ENCODE peak calls at places on chromosomes 16 and 17, in four cellular contexts. Z, S, F and Y are unnamed samples. For H3K4me1, the result is how much of the 10 kb centered on the place peaks cover.

GRCh38 chr16:11566398-11566797 is 20.3 kb downstream of the LITAF start:
- DNase-seq in Z (peak), S (no peak), F (no peak), Y (no peak)

GRCh38 chr16:4015991-4016325 is 100.3 kb downstream of the ADCY9 start:
- DNase-seq in Z (no peak), S (no peak), F (no peak), Y (no peak)

GRCh38 chr16:10729649-10730048 is 14.0 kb upstream of the NUBP1 start:
- DNase-seq in Z (no peak), S (no peak), F (no peak), Y (no peak)

GRCh38 chr16:31333686-31334649 is 21.0 kb upstream of the ITGAX start:
- DNase-seq in Z (no peak), S (no peak), F (no peak), Y (peak)

GRCh38 chr17:17880577-17881196 is 43.9 kb upstream of the SREBF1 start:
- DNase-seq in Z (no peak), S (no peak), F (no peak), Y (no peak)

GRCh38 chr17:27256225-27257030 is 37.5 kb upstream of the WSB1 start:
- DNase-seq in Z (no peak), S (no peak), F (no peak), Y (no peak)

GRCh38 chr17:16419074-16419928 is 3.9 kb downstream of the TRPV2 start:
- DNase-seq in Z (peak), S (no peak), F (no peak), Y (peak)

GRCh38 chr17:77376795-77377751 is 236.3 kb downstream of the SEC14L1 start:
- DNase-seq in Z (peak), S (no peak), F (no peak), Y (no peak)

GRCh38 chr16:11024333-11025053 is 80.1 kb downstream of the CLEC16A start:
- DNase-seq in Z (no peak), S (no peak), F (no peak), Y (no peak)

GRCh38 chr17:76240461-76241204 is at the start of gene RNF157:
- DNase-seq in Z (peak), S (peak), F (no peak), Y (peak)

GRCh38 chr17:16371742-16372141 is 9.1 kb upstream of the UBB start:
- DNase-seq in Z (no peak), S (peak), F (no peak), Y (no peak)

GRCh38 chr17:1548032-1548431 is 14.6 kb downstream of the PITPNA start:
- DNase-seq in Z (no peak), S (no peak), F (no peak), Y (no peak)

GRCh38 chr17:46785696-46786095 is 32.8 kb downstream of the WNT3 start:
- DNase-seq in Z (no peak), S (no peak), F (no peak), Y (peak)

GRCh38 chr17:9271989-9272388 is 250.7 kb downstream of the NTN1 start:
- DNase-seq in Z (no peak), S (no peak), F (no peak), Y (peak)

GRCh38 chr17:40779181-40779909 is 3.0 kb downstream of the KRT27 start:
- DNase-seq in Z (no peak), S (no peak), F (no peak), Y (peak)

GRCh38 chr16:66507731-66508239 is 42.1 kb downstream of the TK2 start:
- DNase-seq in Z (no peak), S (no peak), F (no peak), Y (no peak)

GRCh38 chr17:21002309-21003006 is 40.4 kb downstream of the USP22 start:
- DNase-seq in Z (no peak), S (no peak), F (no peak), Y (no peak)

GRCh38 chr16:57899771-57900661 is 70.9 kb downstream of the CNGB1 start:
- DNase-seq in Z (peak), S (peak), F (peak), Y (peak)

GRCh38 chr17:44827863-44828262 is 2.2 kb downstream of the GJC1 start:
- DNase-seq in Z (no peak), S (no peak), F (no peak), Y (no peak)

GRCh38 chr17:44830359-44831269 is 527 bp upstream of the GJC1 start:
- DNase-seq in Z (peak), S (no peak), F (no peak), Y (peak)

GRCh38 chr17:44829558-44830358 is at the start of gene GJC1:
- DNase-seq in Z (peak), S (peak), F (no peak), Y (peak)

GRCh38 chr17:44828919-44829557 is 1.0 kb downstream of the GJC1 start:
- DNase-seq in Z (peak), S (no peak), F (no peak), Y (peak)

GRCh38 chr17:44826123-44826790 is 3.8 kb downstream of the GJC1 start:
- DNase-seq in Z (no peak), S (no peak), F (no peak), Y (no peak)
- H3K4me1 ChIP-seq in Z (under half), S (under half), F (half or more), Y (under half)

GRCh38 chr17:57859601-57860413 is 10.0 kb upstream of the MRPS23 start:
- DNase-seq in Z (no peak), S (no peak), F (no peak), Y (no peak)
- TF ChIP-seq CTCF in Z (no peak), S (no peak), F (no peak), Y (no peak)

DNA sequence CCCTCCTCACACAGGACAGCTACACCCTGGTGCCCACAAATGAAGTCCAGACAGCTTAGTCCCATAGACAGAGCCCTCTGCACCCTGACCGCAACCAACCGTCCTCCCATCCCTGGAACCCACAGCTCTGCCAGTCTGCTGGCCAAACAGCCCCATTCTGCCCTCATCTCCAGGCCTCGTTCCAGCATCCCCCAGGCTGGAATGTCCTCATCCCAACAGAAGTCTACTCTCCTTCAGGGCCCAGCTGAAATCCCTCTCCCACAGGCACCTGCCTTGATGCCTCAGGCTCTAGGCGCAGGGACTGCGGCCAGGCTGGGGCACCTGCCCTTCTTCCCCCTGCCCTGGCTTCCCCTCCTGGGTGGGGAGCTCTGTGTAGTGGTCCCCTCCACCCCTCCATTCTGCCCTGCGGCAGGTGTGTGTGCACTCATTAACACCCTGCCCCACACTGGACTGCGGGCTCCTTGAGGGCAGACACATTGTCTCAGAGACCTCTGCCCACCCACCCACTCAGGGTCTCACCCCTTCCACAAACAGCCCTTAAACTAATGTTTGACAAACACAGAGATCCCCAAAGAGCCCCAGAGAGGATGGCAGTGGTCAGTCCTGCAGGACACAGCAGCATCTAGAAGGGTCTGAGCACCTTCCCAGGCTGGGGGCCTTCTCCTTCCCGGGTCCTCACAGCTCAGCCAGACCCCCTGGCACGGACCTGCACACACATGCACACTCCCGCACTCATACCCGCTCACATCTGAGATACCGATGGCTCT is 830 bp downstream of the GRIN2C start:
- DNase-seq in Z (no peak), S (no peak), F (no peak), Y (no peak)
- H3K4me3 ChIP-seq in Z (no peak), S (no peak), F (no peak), Y (no peak)

DNA sequence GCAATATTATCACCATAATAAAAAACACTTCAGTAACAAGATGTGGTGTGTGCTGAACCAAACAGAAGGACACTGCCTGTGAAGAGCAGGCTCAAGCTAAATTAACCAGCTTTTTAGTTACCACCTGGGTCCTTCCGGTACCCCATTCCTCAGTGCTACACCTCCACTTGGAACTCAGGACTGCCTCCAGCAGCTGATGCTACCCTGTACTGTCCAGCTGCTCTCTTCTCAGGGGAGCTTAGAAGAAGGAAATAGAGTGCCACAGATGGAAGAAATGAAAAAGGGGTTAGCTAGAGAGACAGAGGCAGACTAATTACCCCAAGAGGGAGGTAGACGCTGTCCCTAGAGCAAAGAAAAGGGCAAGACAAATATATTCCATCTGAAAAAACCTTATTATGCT is 5.7 kb downstream of the MED13 start:
- DNase-seq in Z (no peak), S (no peak), F (no peak), Y (no peak)
- H3K4me1 ChIP-seq in Z (under half), S (half or more), F (half or more), Y (under half)

DNA sequence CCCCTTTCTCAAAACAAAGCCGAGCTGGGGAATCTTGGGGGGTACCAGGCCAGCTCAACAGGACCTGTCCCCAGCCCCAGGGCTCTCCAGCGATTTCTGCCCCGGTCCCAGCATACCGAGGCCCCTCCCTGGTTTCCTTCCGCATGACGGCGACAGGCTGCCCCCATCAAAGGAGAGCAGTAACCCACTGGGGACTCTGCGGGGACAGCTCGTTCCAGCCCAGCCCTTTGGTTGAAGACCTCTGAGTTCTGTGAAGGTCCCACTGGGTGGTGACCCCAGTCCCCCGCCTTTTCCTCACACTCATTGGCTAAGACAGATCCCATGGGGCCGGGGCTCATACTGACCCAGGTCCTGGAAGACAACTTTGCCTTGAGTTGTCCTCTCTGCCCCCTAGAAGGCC is 4.1 kb downstream of the SMTNL2 start:
- DNase-seq in Z (no peak), S (no peak), F (no peak), Y (peak)
- TF ChIP-seq CTCF in Z (no peak), S (no peak), F (no peak), Y (no peak)